ENCODE peak calls at places on chromosomes 7 and 10, in six cellular contexts. F is SIG-M5, T is Karpas-422, H is ureter, Z is GM06990, X is NCI-H524 treated with DMSO at 0.1 percent for 48 hours. W is an unnamed sample.

GRCh38 chr7:133853706-133854276 is 273.3 kb upstream of the LRGUK start:
- DNase-seq in F (no peak), T (peak; percentile 78), H (peak; percentile 48), Z (peak; percentile 15), X (peak; percentile 8), W (peak; percentile 18)

GRCh38 chr10:79038841-79039201 is 29.9 kb upstream of the ZMIZ1 start:
- DNase-seq in F (no peak), T (no peak), H (no peak), Z (no peak), X (peak; percentile 88), W (no peak)

GRCh38 chr7:37448637-37449331 is at the start of gene ELMO1:
- DNase-seq in F (peak; percentile 68), T (peak; percentile 96), H (peak; percentile 82), Z (peak; percentile 89), X (peak; percentile 25), W (peak; percentile 93)

GRCh38 chr10:97542169-97543024 is 30.2 kb upstream of the ANKRD2 start:
- DNase-seq in F (no peak), T (no peak), H (peak; percentile 82), Z (no peak), X (no peak), W (no peak)

GRCh38 chr10:25912796-25913195 is 21.2 kb upstream of the MYO3A start:
- DNase-seq in F (no peak), T (no peak), H (no peak), Z (no peak), X (no peak), W (no peak)

GRCh38 chr10:104614245-104614831 is 26.8 kb upstream of the SORCS3 start:
- DNase-seq in F (no peak), T (peak; percentile 74), H (no peak), Z (no peak), X (no peak), W (peak; percentile 45)

GRCh38 chr7:156843157-156843556 is 49.8 kb downstream of the LMBR1 start:
- DNase-seq in F (no peak), T (no peak), H (no peak), Z (no peak), X (no peak), W (no peak)

GRCh38 chr7:37095122-37095521 is 353.5 kb downstream of the ELMO1 start:
- DNase-seq in F (no peak), T (no peak), H (no peak), Z (no peak), X (no peak), W (no peak)

GRCh38 chr10:78520737-78521430 is 487.2 kb downstream of the RPS24 start:
- DNase-seq in F (no peak), T (peak; percentile 48), H (no peak), Z (no peak), X (no peak), W (no peak)

GRCh38 chr10:74586088-74586585 is 240.3 kb upstream of the KAT6B start:
- DNase-seq in F (no peak), T (peak; percentile 57), H (no peak), Z (peak; percentile 45), X (no peak), W (peak; percentile 22)

GRCh38 chr10:97066877-97067555 is 118.7 kb downstream of the SLIT1 start:
- DNase-seq in F (no peak), T (no peak), H (no peak), Z (no peak), X (no peak), W (no peak)

GRCh38 chr7:49639068-49639593 is 134.3 kb upstream of the VWC2 start:
- DNase-seq in F (no peak), T (no peak), H (no peak), Z (no peak), X (no peak), W (no peak)